ENCODE peak calls at places on chromosome 19, in five cellular contexts. One of them, this sample, is unnamed.

GRCh38 chr19:28980236-28980868 is 232.6 kb downstream of the UQCRFS1 start:
- DNase-seq in GM23338: peak; percentile 70
- DNase-seq in brain microvascular endothelial cell: peak; percentile 45
- DNase-seq in CD4-positive, alpha-beta memory T cell: no peak
- DNase-seq in GM12865: no peak
- DNase-seq in this sample: no peak

GRCh38 chr19:46859637-46860124 is 1.1 kb upstream of the ARHGAP35 start:
- DNase-seq in brain microvascular endothelial cell: peak; percentile 71
- DNase-seq in CD4-positive, alpha-beta memory T cell: no peak
- DNase-seq in GM12865: no peak
- DNase-seq in GM23338: no peak
- DNase-seq in this sample: peak; percentile 77

GRCh38 chr19:41944336-41944735 is 14.8 kb downstream of the RABAC1 start:
- DNase-seq in CD4-positive, alpha-beta memory T cell: no peak
- DNase-seq in GM23338: no peak
- DNase-seq in brain microvascular endothelial cell: no peak
- DNase-seq in GM12865: peak; percentile 58
- DNase-seq in this sample: no peak

GRCh38 chr19:50258918-50259372 is 55.5 kb downstream of the MYH14 start:
- DNase-seq in CD4-positive, alpha-beta memory T cell: no peak
- DNase-seq in brain microvascular endothelial cell: no peak
- DNase-seq in GM12865: peak; percentile 54
- DNase-seq in GM23338: peak; percentile 84
- DNase-seq in this sample: no peak

GRCh38 chr19:15332311-15332996 is at the start of gene BRD4:
- DNase-seq in GM23338: peak; percentile 81
- DNase-seq in GM12865: peak; percentile 81
- DNase-seq in CD4-positive, alpha-beta memory T cell: peak; percentile 79
- DNase-seq in brain microvascular endothelial cell: no peak
- DNase-seq in this sample: peak; percentile 58

GRCh38 chr19:13149628-13150186 is 468 bp downstream of the STX10 start:
- DNase-seq in brain microvascular endothelial cell: peak; percentile 34
- DNase-seq in CD4-positive, alpha-beta memory T cell: no peak
- DNase-seq in GM12865: peak; percentile 55
- DNase-seq in GM23338: peak; percentile 76
- DNase-seq in this sample: peak; percentile 82

GRCh38 chr19:54418030-54418929 is 3.0 kb downstream of the TTYH1 start:
- DNase-seq in GM23338: peak; percentile 43
- DNase-seq in CD4-positive, alpha-beta memory T cell: peak; percentile 17
- DNase-seq in GM12865: peak; percentile 55
- DNase-seq in brain microvascular endothelial cell: peak; percentile 68
- DNase-seq in this sample: no peak

GRCh38 chr19:43984687-43985000 is 656 bp downstream of the ZNF155 start:
- DNase-seq in GM23338: no peak
- DNase-seq in brain microvascular endothelial cell: no peak
- DNase-seq in GM12865: no peak
- DNase-seq in CD4-positive, alpha-beta memory T cell: no peak
- DNase-seq in this sample: no peak

GRCh38 chr19:50465986-50466771 is 10.1 kb upstream of the EMC10 start:
- DNase-seq in CD4-positive, alpha-beta memory T cell: no peak
- DNase-seq in brain microvascular endothelial cell: no peak
- DNase-seq in GM12865: no peak
- DNase-seq in GM23338: peak; percentile 88
- DNase-seq in this sample: no peak

GRCh38 chr19:29665826-29666633 is 769 bp downstream of the PLEKHF1 start:
- DNase-seq in brain microvascular endothelial cell: peak; percentile 11
- DNase-seq in GM12865: peak; percentile 57
- DNase-seq in GM23338: peak; percentile 90
- DNase-seq in CD4-positive, alpha-beta memory T cell: peak; percentile 21
- DNase-seq in this sample: peak; percentile 93

GRCh38 chr19:35005256-35005977 is 5.3 kb downstream of the GRAMD1A start:
- DNase-seq in brain microvascular endothelial cell: no peak
- DNase-seq in GM23338: no peak
- DNase-seq in GM12865: no peak
- DNase-seq in CD4-positive, alpha-beta memory T cell: no peak
- DNase-seq in this sample: no peak

GRCh38 chr19:54626757-54627156 is 3.5 kb upstream of the LILRB1 start:
- DNase-seq in CD4-positive, alpha-beta memory T cell: no peak
- DNase-seq in GM23338: no peak
- DNase-seq in GM12865: no peak
- DNase-seq in brain microvascular endothelial cell: no peak
- DNase-seq in this sample: no peak

GRCh38 chr19:13228561-13228960 is 78.3 kb downstream of the IER2 start:
- DNase-seq in GM23338: no peak
- DNase-seq in CD4-positive, alpha-beta memory T cell: no peak
- DNase-seq in brain microvascular endothelial cell: no peak
- DNase-seq in GM12865: no peak
- DNase-seq in this sample: no peak

GRCh38 chr19:48095637-48096175 is 14.9 kb downstream of the PLA2G4C start:
- DNase-seq in GM23338: no peak
- DNase-seq in brain microvascular endothelial cell: no peak
- DNase-seq in GM12865: no peak
- DNase-seq in CD4-positive, alpha-beta memory T cell: no peak
- DNase-seq in this sample: no peak

DNA sequence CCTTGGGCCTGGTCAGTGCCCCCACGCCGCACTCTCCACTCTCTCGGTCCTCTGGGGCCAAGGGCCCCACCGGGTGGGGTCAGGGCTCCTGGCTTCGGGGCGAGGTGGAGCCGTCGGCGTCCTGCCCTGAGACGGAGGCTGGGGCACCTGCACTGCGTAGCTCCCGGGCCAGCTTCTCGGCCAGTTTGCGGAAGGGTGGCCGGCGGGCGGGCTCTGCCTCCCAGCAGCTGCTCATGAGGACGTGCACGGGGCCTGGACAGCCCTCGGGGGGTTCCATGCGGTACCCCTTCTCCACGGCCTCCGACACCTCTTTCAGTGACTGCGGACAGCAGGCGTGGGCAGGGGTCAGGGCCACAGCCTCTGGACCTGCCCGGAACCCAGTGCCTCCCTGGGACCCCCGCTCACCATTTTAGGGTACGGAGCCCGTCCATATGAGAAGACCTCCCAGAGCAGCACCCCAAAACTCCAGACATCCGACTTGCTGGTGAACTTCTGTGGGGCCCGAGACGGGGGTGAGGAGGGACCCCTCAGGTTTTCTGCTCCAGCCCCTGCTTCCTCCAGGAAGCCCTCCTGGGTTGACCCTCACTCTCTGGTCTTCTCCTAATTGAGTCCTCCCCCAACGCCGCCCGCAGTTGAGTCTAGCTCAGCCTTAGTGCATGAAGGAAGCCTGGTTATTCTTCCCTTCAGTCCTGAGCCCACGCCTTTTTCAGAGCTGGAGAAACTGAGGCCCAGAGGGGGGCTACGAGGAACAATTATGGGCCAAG is 6.3 kb upstream of the RAX2 start:
- DNase-seq in GM12865: no peak
- DNase-seq in brain microvascular endothelial cell: no peak
- DNase-seq in GM23338: no peak
- DNase-seq in CD4-positive, alpha-beta memory T cell: no peak
- DNase-seq in this sample: no peak
- H3K4me3 ChIP-seq in GM12865: no peak overlapping the region
- H3K4me3 ChIP-seq in brain microvascular endothelial cell: no peak overlapping the region
- H3K4me3 ChIP-seq in GM23338: no peak overlapping the region
- H3K4me3 ChIP-seq in CD4-positive, alpha-beta memory T cell: no peak overlapping the region
- H3K4me3 ChIP-seq in this sample: no peak overlapping the region

DNA sequence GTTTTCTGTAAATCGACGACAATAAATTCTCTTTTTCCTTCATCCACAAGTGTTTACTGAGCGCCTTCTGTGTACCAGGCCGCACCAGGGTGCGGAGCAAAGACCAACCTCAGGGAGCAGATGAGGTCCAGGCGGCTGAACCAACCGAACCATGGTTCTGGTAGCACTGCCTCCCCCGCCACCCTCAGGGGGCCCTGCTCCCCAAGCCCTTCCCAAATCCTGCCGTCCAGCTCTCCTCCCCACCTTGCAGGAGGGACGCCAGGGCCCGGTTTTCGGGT is 5.1 kb downstream of the RNF225 start:
- DNase-seq in CD4-positive, alpha-beta memory T cell: no peak
- DNase-seq in brain microvascular endothelial cell: no peak
- DNase-seq in GM12865: no peak
- DNase-seq in GM23338: no peak
- DNase-seq in this sample: no peak
- H3K4me3 ChIP-seq in CD4-positive, alpha-beta memory T cell: peak overlapping the region; percentile 59
- H3K4me3 ChIP-seq in brain microvascular endothelial cell: peak overlapping the region; percentile 60
- H3K4me3 ChIP-seq in GM12865: peak overlapping the region; percentile 60
- H3K4me3 ChIP-seq in GM23338: peak overlapping the region; percentile 69
- H3K4me3 ChIP-seq in this sample: peak overlapping the region; percentile 61

GRCh38 chr19:19410553-19411550 is 5.4 kb downstream of the GATAD2A start:
- DNase-seq in GM23338: no peak
- DNase-seq in brain microvascular endothelial cell: no peak
- DNase-seq in CD4-positive, alpha-beta memory T cell: no peak
- DNase-seq in GM12865: peak; percentile 73
- DNase-seq in this sample: no peak
- H3K4me3 ChIP-seq in GM23338: no peak overlapping the region
- H3K4me3 ChIP-seq in brain microvascular endothelial cell: no peak overlapping the region
- H3K4me3 ChIP-seq in CD4-positive, alpha-beta memory T cell: no peak overlapping the region
- H3K4me3 ChIP-seq in GM12865: no peak overlapping the region
- H3K4me3 ChIP-seq in this sample: no peak overlapping the region

DNA sequence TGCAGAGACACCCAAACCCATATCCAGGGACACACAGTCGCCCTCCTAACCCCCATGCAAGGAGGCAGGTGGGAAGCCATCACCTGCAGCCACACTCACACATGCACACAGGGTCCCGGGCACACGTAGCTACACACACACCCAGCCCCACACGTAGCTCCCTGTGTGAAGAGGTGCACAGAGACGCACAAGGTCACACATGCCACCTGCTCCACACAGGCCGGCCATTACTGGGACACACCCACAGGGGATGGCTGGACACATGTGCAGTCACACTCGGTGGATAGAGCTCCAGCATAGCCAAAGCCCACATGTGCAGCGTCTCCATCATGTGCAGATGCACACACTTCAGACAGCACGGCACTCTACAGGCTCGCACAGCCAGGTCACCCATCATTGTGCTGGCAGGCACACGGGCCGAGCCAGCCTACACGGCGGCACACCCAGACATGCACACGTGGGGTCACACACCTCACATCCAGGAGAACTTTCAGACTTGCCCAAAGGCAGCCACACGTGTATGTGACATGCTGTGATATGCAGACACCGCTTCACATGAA is 1.1 kb downstream of the ZNF835 start:
- DNase-seq in CD4-positive, alpha-beta memory T cell: no peak
- DNase-seq in GM12865: no peak
- DNase-seq in GM23338: no peak
- DNase-seq in brain microvascular endothelial cell: no peak
- DNase-seq in this sample: no peak
- H3K4me3 ChIP-seq in CD4-positive, alpha-beta memory T cell: peak overlapping the region; percentile 46
- H3K4me3 ChIP-seq in GM12865: no peak overlapping the region
- H3K4me3 ChIP-seq in GM23338: no peak overlapping the region
- H3K4me3 ChIP-seq in brain microvascular endothelial cell: no peak overlapping the region
- H3K4me3 ChIP-seq in this sample: peak overlapping the region; percentile 64

GRCh38 chr19:32436692-32437091 is 31.1 kb downstream of the DPY19L3 start:
- DNase-seq in CD4-positive, alpha-beta memory T cell: no peak
- DNase-seq in GM23338: no peak
- DNase-seq in brain microvascular endothelial cell: no peak
- DNase-seq in GM12865: no peak
- DNase-seq in this sample: no peak
- H3K4me3 ChIP-seq in CD4-positive, alpha-beta memory T cell: no peak overlapping the region
- H3K4me3 ChIP-seq in GM23338: no peak overlapping the region
- H3K4me3 ChIP-seq in brain microvascular endothelial cell: no peak overlapping the region
- H3K4me3 ChIP-seq in GM12865: no peak overlapping the region
- H3K4me3 ChIP-seq in this sample: no peak overlapping the region

DNA sequence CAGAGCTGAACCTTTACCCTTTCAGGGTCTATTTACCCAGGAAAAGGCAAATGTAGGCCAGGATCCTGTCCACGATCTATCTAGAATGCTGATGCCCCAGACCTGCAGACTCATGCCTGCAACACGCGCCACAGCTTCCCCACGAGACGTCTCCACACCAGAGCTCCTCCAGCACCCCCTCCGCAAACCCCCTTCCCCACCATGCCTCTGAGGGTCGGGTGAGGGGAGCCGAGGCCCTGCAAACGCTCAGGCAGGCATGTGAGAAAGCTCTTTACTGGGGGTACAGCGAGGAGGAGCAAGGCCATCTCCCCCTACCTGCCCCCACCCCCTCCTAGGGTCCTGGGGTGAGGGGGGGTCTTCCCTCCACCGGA is 8.9 kb downstream of the DYRK1B start:
- DNase-seq in GM12865: no peak
- DNase-seq in CD4-positive, alpha-beta memory T cell: no peak
- DNase-seq in brain microvascular endothelial cell: no peak
- DNase-seq in GM23338: no peak
- DNase-seq in this sample: no peak
- H3K4me3 ChIP-seq in GM12865: peak overlapping the region; percentile 35
- H3K4me3 ChIP-seq in CD4-positive, alpha-beta memory T cell: peak overlapping the region; percentile 85
- H3K4me3 ChIP-seq in brain microvascular endothelial cell: peak overlapping the region; percentile 29
- H3K4me3 ChIP-seq in GM23338: peak overlapping the region; percentile 80
- H3K4me3 ChIP-seq in this sample: no peak overlapping the region